ENCODE peak calls at places on chromosomes 2 and 18, in ten cellular contexts. One of them, this sample, is unnamed.

GRCh38 chr2:14324308-14324707 is 308.2 kb upstream of the LRATD1 start:
- DNase-seq in MM.1S: no peak
- DNase-seq in stimulated activated CD4-positive, alpha-beta T cell treated with anti-CD3 and anti-CD28 coated beads, Interleukin-1b, Interleukin-23, amount 100 ng/mL, for 1 hour: no peak
- DNase-seq in amniotic stem cell: no peak
- DNase-seq in fibroblast of the conjunctiva: no peak
- DNase-seq in HuH-7: no peak
- DNase-seq in stimulated activated CD8-positive, alpha-beta memory T cell treated with anti-CD3 and anti-CD28 coated beads, Interleukin-2, amount 100 ng/mL, for 1 hour: no peak
- DNase-seq in activated T-helper 9 cell treated with anti-CD3 and anti-CD28 coated beads, Interleukin-2, amount 50 U/mL, for 16 hours: no peak
- DNase-seq in foreskin fibroblast: no peak
- DNase-seq in AG10803: no peak
- DNase-seq in this sample: no peak

GRCh38 chr2:235406420-235406819 is 87.4 kb upstream of the AGAP1 start:
- DNase-seq in stimulated activated CD4-positive, alpha-beta T cell treated with anti-CD3 and anti-CD28 coated beads, Interleukin-1b, Interleukin-23, amount 100 ng/mL, for 1 hour: no peak
- DNase-seq in HuH-7: no peak
- DNase-seq in amniotic stem cell: no peak
- DNase-seq in MM.1S: no peak
- DNase-seq in foreskin fibroblast: no peak
- DNase-seq in AG10803: no peak
- DNase-seq in activated T-helper 9 cell treated with anti-CD3 and anti-CD28 coated beads, Interleukin-2, amount 50 U/mL, for 16 hours: no peak
- DNase-seq in fibroblast of the conjunctiva: no peak
- DNase-seq in stimulated activated CD8-positive, alpha-beta memory T cell treated with anti-CD3 and anti-CD28 coated beads, Interleukin-2, amount 100 ng/mL, for 1 hour: no peak
- DNase-seq in this sample: no peak

GRCh38 chr18:9321017-9321452 is 13.5 kb upstream of the TWSG1 start:
- DNase-seq in stimulated activated CD4-positive, alpha-beta T cell treated with anti-CD3 and anti-CD28 coated beads, Interleukin-1b, Interleukin-23, amount 100 ng/mL, for 1 hour: no peak
- DNase-seq in AG10803: peak
- DNase-seq in stimulated activated CD8-positive, alpha-beta memory T cell treated with anti-CD3 and anti-CD28 coated beads, Interleukin-2, amount 100 ng/mL, for 1 hour: no peak
- DNase-seq in HuH-7: no peak
- DNase-seq in foreskin fibroblast: peak
- DNase-seq in amniotic stem cell: no peak
- DNase-seq in fibroblast of the conjunctiva: no peak
- DNase-seq in activated T-helper 9 cell treated with anti-CD3 and anti-CD28 coated beads, Interleukin-2, amount 50 U/mL, for 16 hours: no peak
- DNase-seq in MM.1S: no peak
- DNase-seq in this sample: no peak

GRCh38 chr2:6866239-6866745 is 585 bp upstream of the CMPK2 start:
- DNase-seq in MM.1S: peak
- DNase-seq in amniotic stem cell: no peak
- DNase-seq in AG10803: no peak
- DNase-seq in activated T-helper 9 cell treated with anti-CD3 and anti-CD28 coated beads, Interleukin-2, amount 50 U/mL, for 16 hours: no peak
- DNase-seq in HuH-7: peak
- DNase-seq in foreskin fibroblast: peak
- DNase-seq in stimulated activated CD4-positive, alpha-beta T cell treated with anti-CD3 and anti-CD28 coated beads, Interleukin-1b, Interleukin-23, amount 100 ng/mL, for 1 hour: no peak
- DNase-seq in stimulated activated CD8-positive, alpha-beta memory T cell treated with anti-CD3 and anti-CD28 coated beads, Interleukin-2, amount 100 ng/mL, for 1 hour: no peak
- DNase-seq in fibroblast of the conjunctiva: no peak
- DNase-seq in this sample: peak

GRCh38 chr2:26576565-26577441 is 64.4 kb downstream of the CIB4 start:
- DNase-seq in amniotic stem cell: no peak
- DNase-seq in activated T-helper 9 cell treated with anti-CD3 and anti-CD28 coated beads, Interleukin-2, amount 50 U/mL, for 16 hours: no peak
- DNase-seq in stimulated activated CD8-positive, alpha-beta memory T cell treated with anti-CD3 and anti-CD28 coated beads, Interleukin-2, amount 100 ng/mL, for 1 hour: no peak
- DNase-seq in foreskin fibroblast: no peak
- DNase-seq in AG10803: no peak
- DNase-seq in HuH-7: no peak
- DNase-seq in stimulated activated CD4-positive, alpha-beta T cell treated with anti-CD3 and anti-CD28 coated beads, Interleukin-1b, Interleukin-23, amount 100 ng/mL, for 1 hour: no peak
- DNase-seq in fibroblast of the conjunctiva: no peak
- DNase-seq in MM.1S: no peak
- DNase-seq in this sample: no peak

GRCh38 chr2:33425660-33426059 is 50.8 kb upstream of the RASGRP3 start:
- DNase-seq in fibroblast of the conjunctiva: no peak
- DNase-seq in activated T-helper 9 cell treated with anti-CD3 and anti-CD28 coated beads, Interleukin-2, amount 50 U/mL, for 16 hours: no peak
- DNase-seq in amniotic stem cell: no peak
- DNase-seq in foreskin fibroblast: peak
- DNase-seq in stimulated activated CD8-positive, alpha-beta memory T cell treated with anti-CD3 and anti-CD28 coated beads, Interleukin-2, amount 100 ng/mL, for 1 hour: no peak
- DNase-seq in MM.1S: no peak
- DNase-seq in stimulated activated CD4-positive, alpha-beta T cell treated with anti-CD3 and anti-CD28 coated beads, Interleukin-1b, Interleukin-23, amount 100 ng/mL, for 1 hour: no peak
- DNase-seq in AG10803: peak
- DNase-seq in HuH-7: no peak
- DNase-seq in this sample: no peak

GRCh38 chr18:59055345-59056032 is 84.2 kb upstream of the SEC11C start:
- DNase-seq in amniotic stem cell: no peak
- DNase-seq in stimulated activated CD8-positive, alpha-beta memory T cell treated with anti-CD3 and anti-CD28 coated beads, Interleukin-2, amount 100 ng/mL, for 1 hour: no peak
- DNase-seq in stimulated activated CD4-positive, alpha-beta T cell treated with anti-CD3 and anti-CD28 coated beads, Interleukin-1b, Interleukin-23, amount 100 ng/mL, for 1 hour: no peak
- DNase-seq in MM.1S: no peak
- DNase-seq in foreskin fibroblast: peak
- DNase-seq in AG10803: no peak
- DNase-seq in fibroblast of the conjunctiva: no peak
- DNase-seq in activated T-helper 9 cell treated with anti-CD3 and anti-CD28 coated beads, Interleukin-2, amount 50 U/mL, for 16 hours: no peak
- DNase-seq in HuH-7: no peak
- DNase-seq in this sample: no peak

GRCh38 chr2:39584283-39584972 is 81.3 kb upstream of the TMEM178A start:
- DNase-seq in amniotic stem cell: peak
- DNase-seq in stimulated activated CD4-positive, alpha-beta T cell treated with anti-CD3 and anti-CD28 coated beads, Interleukin-1b, Interleukin-23, amount 100 ng/mL, for 1 hour: no peak
- DNase-seq in activated T-helper 9 cell treated with anti-CD3 and anti-CD28 coated beads, Interleukin-2, amount 50 U/mL, for 16 hours: no peak
- DNase-seq in stimulated activated CD8-positive, alpha-beta memory T cell treated with anti-CD3 and anti-CD28 coated beads, Interleukin-2, amount 100 ng/mL, for 1 hour: no peak
- DNase-seq in AG10803: peak
- DNase-seq in foreskin fibroblast: peak
- DNase-seq in fibroblast of the conjunctiva: peak
- DNase-seq in MM.1S: no peak
- DNase-seq in HuH-7: no peak
- DNase-seq in this sample: no peak

GRCh38 chr18:33802955-33803354 is 224.9 kb downstream of the ASXL3 start:
- DNase-seq in stimulated activated CD8-positive, alpha-beta memory T cell treated with anti-CD3 and anti-CD28 coated beads, Interleukin-2, amount 100 ng/mL, for 1 hour: no peak
- DNase-seq in activated T-helper 9 cell treated with anti-CD3 and anti-CD28 coated beads, Interleukin-2, amount 50 U/mL, for 16 hours: no peak
- DNase-seq in stimulated activated CD4-positive, alpha-beta T cell treated with anti-CD3 and anti-CD28 coated beads, Interleukin-1b, Interleukin-23, amount 100 ng/mL, for 1 hour: no peak
- DNase-seq in foreskin fibroblast: no peak
- DNase-seq in MM.1S: peak
- DNase-seq in fibroblast of the conjunctiva: no peak
- DNase-seq in amniotic stem cell: no peak
- DNase-seq in HuH-7: no peak
- DNase-seq in AG10803: no peak
- DNase-seq in this sample: peak

GRCh38 chr2:222892321-222892720 is 31.5 kb downstream of the ACSL3 start:
- DNase-seq in foreskin fibroblast: peak
- DNase-seq in MM.1S: no peak
- DNase-seq in HuH-7: no peak
- DNase-seq in fibroblast of the conjunctiva: no peak
- DNase-seq in AG10803: peak
- DNase-seq in stimulated activated CD4-positive, alpha-beta T cell treated with anti-CD3 and anti-CD28 coated beads, Interleukin-1b, Interleukin-23, amount 100 ng/mL, for 1 hour: no peak
- DNase-seq in activated T-helper 9 cell treated with anti-CD3 and anti-CD28 coated beads, Interleukin-2, amount 50 U/mL, for 16 hours: no peak
- DNase-seq in stimulated activated CD8-positive, alpha-beta memory T cell treated with anti-CD3 and anti-CD28 coated beads, Interleukin-2, amount 100 ng/mL, for 1 hour: no peak
- DNase-seq in amniotic stem cell: no peak
- DNase-seq in this sample: no peak

GRCh38 chr2:240615830-240616547 is 9.3 kb upstream of the GPR35 start:
- DNase-seq in MM.1S: no peak
- DNase-seq in foreskin fibroblast: no peak
- DNase-seq in stimulated activated CD8-positive, alpha-beta memory T cell treated with anti-CD3 and anti-CD28 coated beads, Interleukin-2, amount 100 ng/mL, for 1 hour: no peak
- DNase-seq in activated T-helper 9 cell treated with anti-CD3 and anti-CD28 coated beads, Interleukin-2, amount 50 U/mL, for 16 hours: no peak
- DNase-seq in AG10803: no peak
- DNase-seq in amniotic stem cell: no peak
- DNase-seq in stimulated activated CD4-positive, alpha-beta T cell treated with anti-CD3 and anti-CD28 coated beads, Interleukin-1b, Interleukin-23, amount 100 ng/mL, for 1 hour: no peak
- DNase-seq in fibroblast of the conjunctiva: no peak
- DNase-seq in HuH-7: no peak
- DNase-seq in this sample: no peak

GRCh38 chr2:176187306-176188217 is 906 bp upstream of the HOXD1 start:
- DNase-seq in activated T-helper 9 cell treated with anti-CD3 and anti-CD28 coated beads, Interleukin-2, amount 50 U/mL, for 16 hours: no peak
- DNase-seq in stimulated activated CD8-positive, alpha-beta memory T cell treated with anti-CD3 and anti-CD28 coated beads, Interleukin-2, amount 100 ng/mL, for 1 hour: no peak
- DNase-seq in MM.1S: peak
- DNase-seq in stimulated activated CD4-positive, alpha-beta T cell treated with anti-CD3 and anti-CD28 coated beads, Interleukin-1b, Interleukin-23, amount 100 ng/mL, for 1 hour: no peak
- DNase-seq in HuH-7: peak
- DNase-seq in amniotic stem cell: no peak
- DNase-seq in fibroblast of the conjunctiva: no peak
- DNase-seq in AG10803: no peak
- DNase-seq in foreskin fibroblast: peak
- DNase-seq in this sample: no peak

GRCh38 chr18:70452501-70452900 is 163.7 kb downstream of the SOCS6 start:
- DNase-seq in foreskin fibroblast: no peak
- DNase-seq in AG10803: no peak
- DNase-seq in amniotic stem cell: no peak
- DNase-seq in MM.1S: no peak
- DNase-seq in activated T-helper 9 cell treated with anti-CD3 and anti-CD28 coated beads, Interleukin-2, amount 50 U/mL, for 16 hours: no peak
- DNase-seq in HuH-7: no peak
- DNase-seq in stimulated activated CD8-positive, alpha-beta memory T cell treated with anti-CD3 and anti-CD28 coated beads, Interleukin-2, amount 100 ng/mL, for 1 hour: no peak
- DNase-seq in fibroblast of the conjunctiva: no peak
- DNase-seq in stimulated activated CD4-positive, alpha-beta T cell treated with anti-CD3 and anti-CD28 coated beads, Interleukin-1b, Interleukin-23, amount 100 ng/mL, for 1 hour: no peak
- DNase-seq in this sample: no peak

GRCh38 chr18:24408496-24408895 is 10.9 kb upstream of the OSBPL1A start:
- DNase-seq in fibroblast of the conjunctiva: no peak
- DNase-seq in activated T-helper 9 cell treated with anti-CD3 and anti-CD28 coated beads, Interleukin-2, amount 50 U/mL, for 16 hours: no peak
- DNase-seq in foreskin fibroblast: no peak
- DNase-seq in AG10803: no peak
- DNase-seq in amniotic stem cell: no peak
- DNase-seq in MM.1S: no peak
- DNase-seq in stimulated activated CD4-positive, alpha-beta T cell treated with anti-CD3 and anti-CD28 coated beads, Interleukin-1b, Interleukin-23, amount 100 ng/mL, for 1 hour: no peak
- DNase-seq in stimulated activated CD8-positive, alpha-beta memory T cell treated with anti-CD3 and anti-CD28 coated beads, Interleukin-2, amount 100 ng/mL, for 1 hour: no peak
- DNase-seq in HuH-7: no peak
- DNase-seq in this sample: no peak

GRCh38 chr18:49755489-49755888 is 57.8 kb downstream of the ACAA2 start:
- DNase-seq in MM.1S: no peak
- DNase-seq in AG10803: no peak
- DNase-seq in stimulated activated CD8-positive, alpha-beta memory T cell treated with anti-CD3 and anti-CD28 coated beads, Interleukin-2, amount 100 ng/mL, for 1 hour: no peak
- DNase-seq in HuH-7: no peak
- DNase-seq in amniotic stem cell: no peak
- DNase-seq in fibroblast of the conjunctiva: no peak
- DNase-seq in foreskin fibroblast: no peak
- DNase-seq in activated T-helper 9 cell treated with anti-CD3 and anti-CD28 coated beads, Interleukin-2, amount 50 U/mL, for 16 hours: no peak
- DNase-seq in stimulated activated CD4-positive, alpha-beta T cell treated with anti-CD3 and anti-CD28 coated beads, Interleukin-1b, Interleukin-23, amount 100 ng/mL, for 1 hour: no peak
- DNase-seq in this sample: no peak

GRCh38 chr2:198293281-198293680 is 488.9 kb downstream of the PLCL1 start:
- DNase-seq in stimulated activated CD4-positive, alpha-beta T cell treated with anti-CD3 and anti-CD28 coated beads, Interleukin-1b, Interleukin-23, amount 100 ng/mL, for 1 hour: no peak
- DNase-seq in foreskin fibroblast: no peak
- DNase-seq in stimulated activated CD8-positive, alpha-beta memory T cell treated with anti-CD3 and anti-CD28 coated beads, Interleukin-2, amount 100 ng/mL, for 1 hour: no peak
- DNase-seq in MM.1S: no peak
- DNase-seq in fibroblast of the conjunctiva: no peak
- DNase-seq in activated T-helper 9 cell treated with anti-CD3 and anti-CD28 coated beads, Interleukin-2, amount 50 U/mL, for 16 hours: no peak
- DNase-seq in amniotic stem cell: no peak
- DNase-seq in AG10803: no peak
- DNase-seq in HuH-7: no peak
- DNase-seq in this sample: no peak

GRCh38 chr2:164896634-164897033 is 55.0 kb upstream of the COBLL1 start:
- DNase-seq in stimulated activated CD8-positive, alpha-beta memory T cell treated with anti-CD3 and anti-CD28 coated beads, Interleukin-2, amount 100 ng/mL, for 1 hour: no peak
- DNase-seq in fibroblast of the conjunctiva: no peak
- DNase-seq in MM.1S: peak
- DNase-seq in AG10803: peak
- DNase-seq in stimulated activated CD4-positive, alpha-beta T cell treated with anti-CD3 and anti-CD28 coated beads, Interleukin-1b, Interleukin-23, amount 100 ng/mL, for 1 hour: no peak
- DNase-seq in activated T-helper 9 cell treated with anti-CD3 and anti-CD28 coated beads, Interleukin-2, amount 50 U/mL, for 16 hours: no peak
- DNase-seq in foreskin fibroblast: peak
- DNase-seq in HuH-7: no peak
- DNase-seq in amniotic stem cell: no peak
- DNase-seq in this sample: no peak

GRCh38 chr2:9594361-9595063 is 36.3 kb downstream of the YWHAQ start:
- DNase-seq in HuH-7: no peak
- DNase-seq in stimulated activated CD8-positive, alpha-beta memory T cell treated with anti-CD3 and anti-CD28 coated beads, Interleukin-2, amount 100 ng/mL, for 1 hour: no peak
- DNase-seq in AG10803: peak
- DNase-seq in foreskin fibroblast: peak
- DNase-seq in stimulated activated CD4-positive, alpha-beta T cell treated with anti-CD3 and anti-CD28 coated beads, Interleukin-1b, Interleukin-23, amount 100 ng/mL, for 1 hour: no peak
- DNase-seq in amniotic stem cell: peak
- DNase-seq in fibroblast of the conjunctiva: peak
- DNase-seq in activated T-helper 9 cell treated with anti-CD3 and anti-CD28 coated beads, Interleukin-2, amount 50 U/mL, for 16 hours: no peak
- DNase-seq in MM.1S: no peak
- DNase-seq in this sample: no peak

GRCh38 chr2:85057236-85057635 is 76.0 kb upstream of the TCF7L1 start:
- DNase-seq in MM.1S: no peak
- DNase-seq in stimulated activated CD8-positive, alpha-beta memory T cell treated with anti-CD3 and anti-CD28 coated beads, Interleukin-2, amount 100 ng/mL, for 1 hour: no peak
- DNase-seq in fibroblast of the conjunctiva: no peak
- DNase-seq in stimulated activated CD4-positive, alpha-beta T cell treated with anti-CD3 and anti-CD28 coated beads, Interleukin-1b, Interleukin-23, amount 100 ng/mL, for 1 hour: no peak
- DNase-seq in foreskin fibroblast: peak
- DNase-seq in activated T-helper 9 cell treated with anti-CD3 and anti-CD28 coated beads, Interleukin-2, amount 50 U/mL, for 16 hours: no peak
- DNase-seq in AG10803: no peak
- DNase-seq in HuH-7: no peak
- DNase-seq in amniotic stem cell: no peak
- DNase-seq in this sample: no peak

GRCh38 chr2:163859951-163860350 is 124.1 kb upstream of the FIGN start:
- DNase-seq in amniotic stem cell: no peak
- DNase-seq in stimulated activated CD8-positive, alpha-beta memory T cell treated with anti-CD3 and anti-CD28 coated beads, Interleukin-2, amount 100 ng/mL, for 1 hour: no peak
- DNase-seq in MM.1S: peak
- DNase-seq in activated T-helper 9 cell treated with anti-CD3 and anti-CD28 coated beads, Interleukin-2, amount 50 U/mL, for 16 hours: no peak
- DNase-seq in AG10803: no peak
- DNase-seq in stimulated activated CD4-positive, alpha-beta T cell treated with anti-CD3 and anti-CD28 coated beads, Interleukin-1b, Interleukin-23, amount 100 ng/mL, for 1 hour: no peak
- DNase-seq in foreskin fibroblast: no peak
- DNase-seq in fibroblast of the conjunctiva: no peak
- DNase-seq in HuH-7: no peak
- DNase-seq in this sample: no peak

GRCh38 chr2:188348974-188349500 is 57.4 kb downstream of the GULP1 start:
- DNase-seq in amniotic stem cell: no peak
- DNase-seq in AG10803: no peak
- DNase-seq in HuH-7: no peak
- DNase-seq in fibroblast of the conjunctiva: no peak
- DNase-seq in stimulated activated CD4-positive, alpha-beta T cell treated with anti-CD3 and anti-CD28 coated beads, Interleukin-1b, Interleukin-23, amount 100 ng/mL, for 1 hour: no peak
- DNase-seq in MM.1S: no peak
- DNase-seq in stimulated activated CD8-positive, alpha-beta memory T cell treated with anti-CD3 and anti-CD28 coated beads, Interleukin-2, amount 100 ng/mL, for 1 hour: no peak
- DNase-seq in foreskin fibroblast: no peak
- DNase-seq in activated T-helper 9 cell treated with anti-CD3 and anti-CD28 coated beads, Interleukin-2, amount 50 U/mL, for 16 hours: no peak
- DNase-seq in this sample: no peak

GRCh38 chr18:68779169-68779568 is 18.7 kb upstream of the CCDC102B start:
- DNase-seq in stimulated activated CD8-positive, alpha-beta memory T cell treated with anti-CD3 and anti-CD28 coated beads, Interleukin-2, amount 100 ng/mL, for 1 hour: no peak
- DNase-seq in foreskin fibroblast: peak
- DNase-seq in fibroblast of the conjunctiva: peak
- DNase-seq in stimulated activated CD4-positive, alpha-beta T cell treated with anti-CD3 and anti-CD28 coated beads, Interleukin-1b, Interleukin-23, amount 100 ng/mL, for 1 hour: no peak
- DNase-seq in MM.1S: no peak
- DNase-seq in HuH-7: no peak
- DNase-seq in AG10803: peak
- DNase-seq in activated T-helper 9 cell treated with anti-CD3 and anti-CD28 coated beads, Interleukin-2, amount 50 U/mL, for 16 hours: no peak
- DNase-seq in amniotic stem cell: no peak
- DNase-seq in this sample: no peak

GRCh38 chr18:24063121-24063731 is 48.7 kb downstream of the TTC39C start:
- DNase-seq in HuH-7: no peak
- DNase-seq in AG10803: peak
- DNase-seq in amniotic stem cell: no peak
- DNase-seq in stimulated activated CD8-positive, alpha-beta memory T cell treated with anti-CD3 and anti-CD28 coated beads, Interleukin-2, amount 100 ng/mL, for 1 hour: no peak
- DNase-seq in stimulated activated CD4-positive, alpha-beta T cell treated with anti-CD3 and anti-CD28 coated beads, Interleukin-1b, Interleukin-23, amount 100 ng/mL, for 1 hour: no peak
- DNase-seq in MM.1S: no peak
- DNase-seq in fibroblast of the conjunctiva: no peak
- DNase-seq in foreskin fibroblast: peak
- DNase-seq in activated T-helper 9 cell treated with anti-CD3 and anti-CD28 coated beads, Interleukin-2, amount 50 U/mL, for 16 hours: no peak
- DNase-seq in this sample: no peak

GRCh38 chr18:76874643-76875389 is 52.5 kb downstream of the ZNF236 start:
- DNase-seq in MM.1S: no peak
- DNase-seq in amniotic stem cell: no peak
- DNase-seq in activated T-helper 9 cell treated with anti-CD3 and anti-CD28 coated beads, Interleukin-2, amount 50 U/mL, for 16 hours: no peak
- DNase-seq in stimulated activated CD4-positive, alpha-beta T cell treated with anti-CD3 and anti-CD28 coated beads, Interleukin-1b, Interleukin-23, amount 100 ng/mL, for 1 hour: no peak
- DNase-seq in stimulated activated CD8-positive, alpha-beta memory T cell treated with anti-CD3 and anti-CD28 coated beads, Interleukin-2, amount 100 ng/mL, for 1 hour: no peak
- DNase-seq in AG10803: no peak
- DNase-seq in fibroblast of the conjunctiva: no peak
- DNase-seq in foreskin fibroblast: peak
- DNase-seq in HuH-7: no peak
- DNase-seq in this sample: no peak

GRCh38 chr2:188414869-188415753 is 123.4 kb downstream of the GULP1 start:
- DNase-seq in foreskin fibroblast: peak
- DNase-seq in AG10803: peak
- DNase-seq in amniotic stem cell: no peak
- DNase-seq in stimulated activated CD8-positive, alpha-beta memory T cell treated with anti-CD3 and anti-CD28 coated beads, Interleukin-2, amount 100 ng/mL, for 1 hour: no peak
- DNase-seq in activated T-helper 9 cell treated with anti-CD3 and anti-CD28 coated beads, Interleukin-2, amount 50 U/mL, for 16 hours: no peak
- DNase-seq in HuH-7: no peak
- DNase-seq in stimulated activated CD4-positive, alpha-beta T cell treated with anti-CD3 and anti-CD28 coated beads, Interleukin-1b, Interleukin-23, amount 100 ng/mL, for 1 hour: no peak
- DNase-seq in fibroblast of the conjunctiva: no peak
- DNase-seq in MM.1S: no peak
- DNase-seq in this sample: no peak

GRCh38 chr2:218860950-218861381 is 1.4 kb downstream of the WNT6 start:
- DNase-seq in stimulated activated CD8-positive, alpha-beta memory T cell treated with anti-CD3 and anti-CD28 coated beads, Interleukin-2, amount 100 ng/mL, for 1 hour: no peak
- DNase-seq in HuH-7: peak
- DNase-seq in stimulated activated CD4-positive, alpha-beta T cell treated with anti-CD3 and anti-CD28 coated beads, Interleukin-1b, Interleukin-23, amount 100 ng/mL, for 1 hour: no peak
- DNase-seq in foreskin fibroblast: peak
- DNase-seq in MM.1S: no peak
- DNase-seq in AG10803: peak
- DNase-seq in amniotic stem cell: no peak
- DNase-seq in activated T-helper 9 cell treated with anti-CD3 and anti-CD28 coated beads, Interleukin-2, amount 50 U/mL, for 16 hours: no peak
- DNase-seq in fibroblast of the conjunctiva: peak
- DNase-seq in this sample: peak

GRCh38 chr2:200765139-200765951 is 46.4 kb upstream of the BZW1 start:
- DNase-seq in AG10803: peak
- DNase-seq in HuH-7: no peak
- DNase-seq in foreskin fibroblast: peak
- DNase-seq in amniotic stem cell: peak
- DNase-seq in MM.1S: no peak
- DNase-seq in activated T-helper 9 cell treated with anti-CD3 and anti-CD28 coated beads, Interleukin-2, amount 50 U/mL, for 16 hours: no peak
- DNase-seq in stimulated activated CD8-positive, alpha-beta memory T cell treated with anti-CD3 and anti-CD28 coated beads, Interleukin-2, amount 100 ng/mL, for 1 hour: no peak
- DNase-seq in fibroblast of the conjunctiva: peak
- DNase-seq in stimulated activated CD4-positive, alpha-beta T cell treated with anti-CD3 and anti-CD28 coated beads, Interleukin-1b, Interleukin-23, amount 100 ng/mL, for 1 hour: no peak
- DNase-seq in this sample: no peak

GRCh38 chr2:226756131-226756530 is 43.5 kb downstream of the IRS1 start:
- DNase-seq in HuH-7: no peak
- DNase-seq in MM.1S: no peak
- DNase-seq in stimulated activated CD8-positive, alpha-beta memory T cell treated with anti-CD3 and anti-CD28 coated beads, Interleukin-2, amount 100 ng/mL, for 1 hour: no peak
- DNase-seq in activated T-helper 9 cell treated with anti-CD3 and anti-CD28 coated beads, Interleukin-2, amount 50 U/mL, for 16 hours: no peak
- DNase-seq in AG10803: peak
- DNase-seq in fibroblast of the conjunctiva: no peak
- DNase-seq in foreskin fibroblast: peak
- DNase-seq in amniotic stem cell: no peak
- DNase-seq in stimulated activated CD4-positive, alpha-beta T cell treated with anti-CD3 and anti-CD28 coated beads, Interleukin-1b, Interleukin-23, amount 100 ng/mL, for 1 hour: no peak
- DNase-seq in this sample: no peak

This sample was measured in OCI-LY7.